ENCODE peak calls at places on chromosomes 11 and 22, in nine cellular contexts. H is tibial artery; X is Kasumi-1; F is MV-4-11; B is brain microvascular endothelial cell; Z is gastrocnemius medialis; C is HCEC 1CT; W is BJ; N is effector memory CD4-positive, alpha-beta T cell. A is an unnamed sample.

GRCh38 chr22:28829358-28830181 is 29.2 kb upstream of the XBP1 start:
- DNase-seq in H (peak; percentile 81), X (peak; percentile 72), F (peak; percentile 85), B (peak; percentile 64), Z (peak; percentile 59), C (peak; percentile 62), W (no peak), N (peak; percentile 48), A (peak; percentile 69)

GRCh38 chr22:36147196-36147788 is 13.3 kb downstream of the APOL3 start:
- DNase-seq in H (no peak), X (no peak), F (no peak), B (no peak), Z (no peak), C (no peak), W (no peak), N (no peak), A (no peak)

GRCh38 chr11:120546312-120547205 is 35.0 kb downstream of the GRIK4 start:
- DNase-seq in H (peak; percentile 92), X (no peak), F (peak; percentile 9), B (peak; percentile 94), Z (peak; percentile 21), C (peak; percentile 97), W (peak; percentile 94), N (no peak), A (no peak)

GRCh38 chr22:44443641-44444235 is 54.3 kb downstream of the RTL6 start:
- DNase-seq in H (peak; percentile 41), X (no peak), F (no peak), B (no peak), Z (no peak), C (no peak), W (no peak), N (no peak), A (no peak)

GRCh38 chr22:32801436-32802290 is at the start of gene TIMP3:
- DNase-seq in H (peak; percentile 95), X (no peak), F (no peak), B (peak; percentile 72), Z (peak; percentile 75), C (no peak), W (no peak), N (no peak), A (no peak)

GRCh38 chr11:87870081-87870480 is 305.2 kb downstream of the RAB38 start:
- DNase-seq in H (no peak), X (no peak), F (no peak), B (peak; percentile 16), Z (no peak), C (no peak), W (peak; percentile 68), N (no peak), A (no peak)

GRCh38 chr22:37419916-37420655 is 7.2 kb downstream of the ELFN2 start:
- DNase-seq in H (no peak), X (no peak), F (no peak), B (no peak), Z (no peak), C (no peak), W (no peak), N (no peak), A (no peak)

GRCh38 chr11:61372659-61373058 is 10.5 kb downstream of the TMEM138 start:
- DNase-seq in H (no peak), X (no peak), F (no peak), B (no peak), Z (no peak), C (no peak), W (no peak), N (no peak), A (no peak)

GRCh38 chr11:129410561-129410960 is 34.9 kb downstream of the BARX2 start:
- DNase-seq in H (no peak), X (no peak), F (no peak), B (no peak), Z (no peak), C (peak; percentile 2), W (no peak), N (no peak), A (no peak)

GRCh38 chr22:27804683-27805297 is 3.2 kb upstream of the MN1 start:
- DNase-seq in H (peak; percentile 85), X (peak; percentile 79), F (peak; percentile 58), B (no peak), Z (peak; percentile 72), C (peak; percentile 42), W (no peak), N (peak; percentile 4), A (peak; percentile 56)

GRCh38 chr11:68528630-68529029 is 68.1 kb downstream of the PPP6R3 start:
- DNase-seq in H (no peak), X (peak; percentile 48), F (no peak), B (no peak), Z (peak; percentile 80), C (no peak), W (no peak), N (no peak), A (no peak)

GRCh38 chr11:67281552-67282150 is 7.5 kb upstream of the ANKRD13D start:
- DNase-seq in H (peak; percentile 58), X (no peak), F (no peak), B (no peak), Z (no peak), C (no peak), W (no peak), N (no peak), A (no peak)

GRCh38 chr11:63608353-63609345 is 5.6 kb downstream of the PLAAT3 start:
- DNase-seq in H (peak; percentile 52), X (no peak), F (no peak), B (peak; percentile 83), Z (no peak), C (peak; percentile 16), W (peak; percentile 9), N (no peak), A (no peak)

GRCh38 chr11:116788534-116788933 is 711 bp upstream of the ZPR1 start:
- DNase-seq in H (no peak), X (no peak), F (no peak), B (no peak), Z (no peak), C (no peak), W (no peak), N (no peak), A (no peak)

GRCh38 chr11:66219846-66220565 is 48.4 kb upstream of the RAB1B start:
- DNase-seq in H (peak; percentile 45), X (no peak), F (no peak), B (no peak), Z (no peak), C (no peak), W (no peak), N (no peak), A (no peak)

GRCh38 chr11:6864436-6864835 is 1.6 kb downstream of the OR10A2 start:
- DNase-seq in H (no peak), X (no peak), F (no peak), B (peak; percentile 42), Z (no peak), C (peak; percentile 74), W (no peak), N (no peak), A (no peak)

GRCh38 chr11:15645201-15645600 is 530.5 kb downstream of the INSC start:
- DNase-seq in H (no peak), X (no peak), F (no peak), B (no peak), Z (no peak), C (no peak), W (no peak), N (no peak), A (no peak)

GRCh38 chr11:134071306-134071705 is 2.4 kb downstream of the JAM3 start:
- DNase-seq in H (no peak), X (no peak), F (no peak), B (no peak), Z (no peak), C (no peak), W (no peak), N (no peak), A (no peak)

GRCh38 chr11:1479006-1479677 is 7.4 kb downstream of the MOB2 start:
- DNase-seq in H (peak; percentile 63), X (no peak), F (no peak), B (no peak), Z (peak; percentile 8), C (no peak), W (no peak), N (no peak), A (no peak)

GRCh38 chr11:121661796-121662508 is 209.2 kb upstream of the SORL1-AS1 start:
- DNase-seq in H (no peak), X (no peak), F (no peak), B (peak; percentile 86), Z (no peak), C (peak; percentile 78), W (peak; percentile 62), N (no peak), A (no peak)

GRCh38 chr11:65013130-65013691 is 749 bp upstream of the ARL2 start:
- DNase-seq in H (peak; percentile 95), X (peak; percentile 92), F (peak; percentile 91), B (peak; percentile 83), Z (peak; percentile 86), C (no peak), W (no peak), N (peak; percentile 81), A (no peak)

GRCh38 chr11:8263769-8264410 is at the start of gene LMO1:
- DNase-seq in H (peak; percentile 81), X (peak; percentile 82), F (peak; percentile 45), B (peak; percentile 73), Z (peak; percentile 72), C (peak; percentile 38), W (no peak), N (peak; percentile 25), A (peak; percentile 63)

GRCh38 chr11:122696662-122697061 is 41.1 kb downstream of the UBASH3B start:
- DNase-seq in H (no peak), X (peak; percentile 86), F (no peak), B (no peak), Z (no peak), C (no peak), W (no peak), N (peak; percentile 64), A (peak; percentile 70)

GRCh38 chr22:45502215-45503070 is at the start of gene FBLN1:
- DNase-seq in H (peak; percentile 75), X (no peak), F (no peak), B (no peak), Z (no peak), C (peak; percentile 45), W (no peak), N (no peak), A (no peak)

GRCh38 chr11:86799680-86800075 is 664 bp upstream of the PRSS23 start:
- DNase-seq in H (peak; percentile 70), X (no peak), F (no peak), B (no peak), Z (no peak), C (no peak), W (no peak), N (no peak), A (no peak)

GRCh38 chr11:47208628-47209027 is 6.1 kb upstream of the DDB2 start:
- DNase-seq in H (no peak), X (no peak), F (no peak), B (no peak), Z (no peak), C (no peak), W (no peak), N (no peak), A (no peak)

GRCh38 chr22:37674951-37675929 is at the start of gene LGALS1:
- DNase-seq in H (peak; percentile 99), X (peak; percentile 74), F (peak; percentile 92), B (peak; percentile 97), Z (peak; percentile 95), C (peak; percentile 97), W (peak; percentile 85), N (peak; percentile 43), A (peak; percentile 48)

GRCh38 chr22:33487041-33487716 is 429.0 kb upstream of the SYN3 start:
- DNase-seq in H (no peak), X (no peak), F (no peak), B (no peak), Z (no peak), C (no peak), W (no peak), N (no peak), A (no peak)

GRCh38 chr11:91984033-91984568 is 240.5 kb upstream of the FAT3 start:
- DNase-seq in H (no peak), X (no peak), F (no peak), B (no peak), Z (no peak), C (no peak), W (no peak), N (no peak), A (no peak)

GRCh38 chr22:36930041-36930935 is 16.9 kb downstream of the CSF2RB start:
- DNase-seq in H (no peak), X (no peak), F (no peak), B (no peak), Z (no peak), C (no peak), W (no peak), N (no peak), A (no peak)

GRCh38 chr22:50530857-50531545 is 1.2 kb upstream of the TYMP start:
- DNase-seq in H (peak; percentile 91), X (peak; percentile 75), F (peak; percentile 83), B (peak; percentile 60), Z (peak; percentile 71), C (peak; percentile 68), W (no peak), N (peak; percentile 58), A (peak; percentile 51)

A was measured in naive thymus-derived CD4-positive, alpha-beta T cell.